ENCODE peak calls at places on chromosomes 13 and 19, in nine cellular contexts. O is CD4-positive, CD25-positive, alpha-beta regulatory T cell; Q is psoas muscle; N is CD8-positive, alpha-beta T cell; I is HepG2; X is upper lobe of left lung; C is RWPE2; J is PC-3; W is lower lobe of right lung. R is an unnamed sample.

GRCh38 chr19:15154002-15154612 is 46.7 kb downstream of the NOTCH3 start:
- ATAC-seq in C (peak; percentile 35), N (peak; percentile 61), W (peak; percentile 56), I (peak; percentile 49), X (no peak), Q (no peak), O (no peak), J (peak; percentile 52), R (no peak)

GRCh38 chr19:41089955-41090354 is 1.7 kb downstream of the CYP2A13 start:
- ATAC-seq in N (no peak), J (no peak), W (no peak), X (no peak), O (no peak), C (no peak), I (no peak), Q (no peak), R (no peak)

GRCh38 chr13:95222733-95223018 is 78.6 kb downstream of the ABCC4 start:
- ATAC-seq in N (no peak), C (no peak), J (no peak), W (no peak), Q (no peak), I (peak; percentile 52), O (no peak), X (no peak), R (no peak)

GRCh38 chr13:30466841-30467252 is 1.1 kb upstream of the HMGB1 start:
- ATAC-seq in Q (no peak), C (no peak), W (no peak), N (no peak), I (no peak), O (no peak), J (no peak), X (no peak), R (no peak)

GRCh38 chr13:46089213-46089612 is 15.6 kb downstream of the CPB2 start:
- ATAC-seq in O (no peak), N (no peak), C (no peak), W (no peak), X (no peak), Q (no peak), J (no peak), I (no peak), R (no peak)

GRCh38 chr19:18768046-18768771 is 22.9 kb downstream of the COMP start:
- ATAC-seq in J (no peak), W (no peak), O (no peak), X (no peak), Q (no peak), I (peak; percentile 3), C (no peak), N (no peak), R (no peak)

GRCh38 chr19:47680858-47681332 is 32.3 kb upstream of the EHD2 start:
- ATAC-seq in W (no peak), C (no peak), N (no peak), Q (no peak), J (no peak), X (no peak), O (no peak), I (no peak), R (no peak)

GRCh38 chr13:96214804-96215445 is 125.0 kb downstream of the HS6ST3 start:
- ATAC-seq in I (no peak), W (no peak), N (no peak), Q (no peak), C (no peak), X (no peak), J (no peak), O (no peak), R (no peak)

GRCh38 chr19:52923782-52924593 is 760 bp upstream of the ZNF888 start:
- ATAC-seq in N (no peak), W (peak; percentile 81), X (peak; percentile 86), I (peak; percentile 64), J (peak; percentile 54), Q (peak; percentile 29), O (no peak), C (peak; percentile 4), R (peak; percentile 67)

GRCh38 chr13:35768551-35768950 is 292.1 kb upstream of the MAB21L1 start:
- ATAC-seq in C (no peak), J (no peak), Q (no peak), O (no peak), I (no peak), N (no peak), X (no peak), W (no peak), R (no peak)

GRCh38 chr19:11551603-11552235 is 7.3 kb downstream of the ELOF1 start:
- ATAC-seq in O (no peak), I (peak; percentile 75), X (peak; percentile 2), C (peak; percentile 33), N (peak; percentile 38), Q (peak; percentile 41), W (peak; percentile 7), J (peak; percentile 70), R (peak; percentile 85)

GRCh38 chr19:39499932-39500331 is 1.2 kb downstream of the DLL3 start:
- ATAC-seq in W (no peak), X (no peak), N (no peak), C (no peak), J (no peak), Q (no peak), O (no peak), I (no peak), R (no peak)
- H3K4me3 ChIP-seq in W (no peak overlapping the region), X (no peak overlapping the region), N (no peak overlapping the region), C (no peak overlapping the region), J (no peak overlapping the region), Q (no peak overlapping the region), O (no peak overlapping the region), I (no peak overlapping the region), R (no peak overlapping the region)

GRCh38 chr19:4083677-4084546 is 17.2 kb upstream of the ZBTB7A start:
- ATAC-seq in J (peak; percentile 59), Q (no peak), X (peak; percentile 74), C (peak; percentile 37), W (peak; percentile 77), I (peak; percentile 22), O (peak; percentile 13), N (peak; percentile 37), R (peak; percentile 38)

GRCh38 chr19:4082172-4082571 is 15.5 kb upstream of the ZBTB7A start:
- ATAC-seq in J (no peak), N (no peak), I (peak; percentile 11), Q (no peak), C (no peak), X (no peak), W (no peak), O (no peak), R (no peak)

GRCh38 chr19:4086336-4086953 is 19.7 kb upstream of the ZBTB7A start:
- ATAC-seq in Q (no peak), C (no peak), X (no peak), W (no peak), N (no peak), O (no peak), I (peak; percentile 45), J (no peak), R (no peak)

GRCh38 chr19:4081441-4082129 is 14.9 kb upstream of the ZBTB7A start:
- ATAC-seq in J (no peak), N (no peak), O (no peak), X (no peak), I (no peak), Q (no peak), W (peak; percentile 2), C (peak; percentile 30), R (no peak)

DNA sequence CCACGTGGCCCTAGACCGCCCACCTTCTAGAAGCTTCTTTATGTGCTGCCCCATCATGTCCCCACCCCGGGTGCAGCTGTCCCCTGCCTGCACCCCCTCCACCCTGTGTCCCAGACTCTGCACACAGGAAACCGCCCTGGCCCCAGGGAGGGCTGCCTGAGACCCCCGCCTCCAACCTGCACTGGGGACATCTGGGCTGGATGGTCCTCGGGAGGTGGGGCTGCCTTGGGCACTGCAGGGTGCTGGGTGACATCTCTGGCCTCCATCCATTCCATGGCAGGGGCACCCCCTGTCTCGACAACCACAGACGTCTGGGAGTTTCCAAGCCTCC is 17.8 kb upstream of the ZBTB7A start:
- ATAC-seq in N (no peak), O (no peak), W (no peak), C (no peak), J (no peak), X (no peak), I (no peak), Q (no peak), R (no peak)
- H3K4me1 ChIP-seq in N (peaks cover 67% of the 10 kb centered on the region), O (peaks cover 47% of the 10 kb centered on the region), W (peaks cover 32% of the 10 kb centered on the region), C (no peaks in the 10 kb centered on the region), J (peaks cover 10% of the 10 kb centered on the region), X (peaks cover 22% of the 10 kb centered on the region), I (peaks cover 47% of the 10 kb centered on the region), Q (no peaks in the 10 kb centered on the region), R (no peaks in the 10 kb centered on the region)

DNA sequence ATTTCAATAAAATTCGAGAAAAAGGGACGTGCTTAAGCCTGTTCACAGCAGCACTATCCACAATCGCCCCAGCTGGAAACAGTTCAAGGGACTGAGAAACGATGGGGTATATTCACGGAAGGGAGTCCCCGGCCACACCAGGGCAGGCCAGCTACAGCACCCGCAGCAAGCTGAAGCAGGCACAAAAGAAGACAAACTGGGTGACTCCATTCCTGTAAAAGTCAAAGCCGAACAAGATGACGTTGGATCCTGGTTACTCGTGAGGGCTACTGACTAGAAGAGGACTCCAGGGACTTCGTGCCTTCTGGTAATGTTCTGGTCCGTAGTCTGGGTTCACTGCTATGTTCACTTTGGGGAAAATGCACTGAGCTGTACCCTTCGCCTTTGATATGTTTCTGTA is 57.6 kb downstream of the COL4A1 start:
- ATAC-seq in W (no peak), I (no peak), N (no peak), C (no peak), Q (no peak), X (no peak), O (no peak), J (no peak), R (no peak)
- H3K27ac ChIP-seq in W (peak overlapping the region; percentile 75), I (no peak overlapping the region), N (no peak overlapping the region), C (peak overlapping the region; percentile 31), Q (peak overlapping the region; percentile 63), X (peak overlapping the region; percentile 67), O (no peak overlapping the region), J (no peak overlapping the region), R (peak overlapping the region; percentile 81)

DNA sequence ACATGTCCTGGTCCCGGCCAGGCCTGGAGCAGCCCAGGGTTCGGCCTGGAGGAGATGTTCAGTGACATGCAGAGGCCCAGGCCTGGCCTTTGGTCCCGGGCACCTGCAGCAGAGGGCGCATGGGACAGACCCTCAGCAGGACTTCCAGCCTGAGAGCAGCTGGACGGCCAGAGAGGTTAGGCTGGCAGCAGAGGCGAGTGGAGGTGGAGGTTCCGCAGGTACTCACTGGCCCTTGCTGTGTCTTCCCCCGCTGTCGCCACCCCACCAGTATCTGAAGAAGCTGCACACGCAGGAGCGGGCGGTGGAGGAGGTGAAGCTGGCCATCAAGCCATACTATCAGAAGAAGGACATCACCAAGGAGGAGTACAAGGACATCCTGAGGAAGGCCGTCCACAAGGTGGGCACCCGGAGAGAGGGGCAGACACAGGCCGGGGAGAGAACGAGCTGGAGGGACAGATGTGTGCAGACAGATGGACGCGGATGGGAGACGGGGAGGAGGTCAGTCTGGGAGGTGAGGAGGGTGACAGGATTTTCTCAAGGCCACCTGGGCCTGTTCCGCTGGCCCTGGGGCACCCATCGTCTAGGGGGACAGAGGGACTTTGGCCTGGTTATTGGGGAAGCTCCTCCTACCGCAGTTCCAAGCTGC is 8.0 kb downstream of the IRF3 start:
- ATAC-seq in O (no peak), Q (no peak), X (no peak), N (no peak), C (no peak), J (no peak), I (no peak), W (no peak), R (no peak)
- H3K4me3 ChIP-seq in O (no peak overlapping the region), Q (no peak overlapping the region), X (no peak overlapping the region), N (no peak overlapping the region), C (no peak overlapping the region), J (no peak overlapping the region), I (no peak overlapping the region), W (no peak overlapping the region), R (no peak overlapping the region)

R was measured in gastroesophageal sphincter.